ENCODE peak calls at places on chromosomes 2 and 18, in six cellular contexts. Y is K562, I is A549, C is neural crest cell, E is upper lobe of right lung, H is brain microvascular endothelial cell. N is an unnamed sample.

GRCh38 chr2:205053827-205054410 is 508.6 kb downstream of the PARD3B start:
- DNase-seq in Y (peak; percentile 12), I (no peak), C (no peak), E (no peak), H (peak; percentile 15), N (no peak)

GRCh38 chr2:160042054-160042453 is 20.4 kb downstream of the PLA2R1 start:
- DNase-seq in Y (no peak), I (no peak), C (no peak), E (no peak), H (no peak), N (no peak)

GRCh38 chr2:170009209-170009608 is 168.7 kb upstream of the MYO3B start:
- DNase-seq in Y (no peak), I (no peak), C (no peak), E (no peak), H (no peak), N (no peak)

GRCh38 chr2:6576312-6576711 is 289.4 kb downstream of the CMPK2 start:
- DNase-seq in Y (no peak), I (no peak), C (no peak), E (no peak), H (peak; percentile 20), N (no peak)

GRCh38 chr2:39176997-39177396 is 56.1 kb upstream of the SOS1 start:
- DNase-seq in Y (no peak), I (no peak), C (no peak), E (no peak), H (no peak), N (no peak)

GRCh38 chr2:234528410-234529150 is 31.7 kb upstream of the ARL4C start:
- DNase-seq in Y (no peak), I (no peak), C (no peak), E (no peak), H (no peak), N (no peak)

GRCh38 chr2:75157435-75157834 is 41.9 kb downstream of the TACR1 start:
- DNase-seq in Y (no peak), I (peak; percentile 28), C (no peak), E (no peak), H (no peak), N (no peak)

GRCh38 chr2:50743471-50743870 is 288.5 kb downstream of the NRXN1 start:
- DNase-seq in Y (no peak), I (no peak), C (no peak), E (no peak), H (no peak), N (no peak)

GRCh38 chr2:227416669-227417068 is 28.9 kb upstream of the SCYGR1 start:
- DNase-seq in Y (no peak), I (no peak), C (no peak), E (no peak), H (no peak), N (no peak)

GRCh38 chr2:9675369-9676351 is 44.9 kb upstream of the YWHAQ start:
- DNase-seq in Y (no peak), I (peak; percentile 65), C (peak; percentile 32), E (no peak), H (peak; percentile 85), N (no peak)

GRCh38 chr18:49152885-49153284 is 202.1 kb upstream of the SMAD7 start:
- DNase-seq in Y (no peak), I (no peak), C (no peak), E (no peak), H (no peak), N (no peak)

GRCh38 chr2:74138952-74139323 is 8.8 kb downstream of the BOLA3 start:
- DNase-seq in Y (peak; percentile 59), I (no peak), C (no peak), E (no peak), H (no peak), N (peak; percentile 84)

GRCh38 chr2:204024906-204025475 is 88.4 kb downstream of the ICOS start:
- DNase-seq in Y (no peak), I (no peak), C (no peak), E (no peak), H (no peak), N (no peak)

GRCh38 chr2:134452042-134452733 is 198.3 kb downstream of the MGAT5 start:
- DNase-seq in Y (no peak), I (no peak), C (no peak), E (no peak), H (no peak), N (no peak)

GRCh38 chr2:20326163-20326780 is 24.4 kb downstream of the PUM2 start:
- DNase-seq in Y (peak; percentile 51), I (peak; percentile 50), C (peak; percentile 41), E (no peak), H (peak; percentile 64), N (no peak)

GRCh38 chr2:109128466-109129355 is at the start of gene SH3RF3:
- DNase-seq in Y (no peak), I (peak; percentile 24), C (peak; percentile 34), E (peak; percentile 79), H (peak; percentile 36), N (no peak)

GRCh38 chr2:214328941-214329340 is 81.9 kb upstream of the VWC2L start:
- DNase-seq in Y (no peak), I (no peak), C (no peak), E (no peak), H (no peak), N (no peak)

GRCh38 chr18:59724116-59724515 is 26.9 kb upstream of the CCBE1 start:
- DNase-seq in Y (no peak), I (no peak), C (no peak), E (no peak), H (no peak), N (peak; percentile 34)

GRCh38 chr18:3230401-3231334 is 10.9 kb upstream of the MYOM1 start:
- DNase-seq in Y (peak; percentile 37), I (no peak), C (no peak), E (no peak), H (no peak), N (no peak)

GRCh38 chr2:774436-774835 is 97.2 kb upstream of the TMEM18 start:
- DNase-seq in Y (no peak), I (no peak), C (no peak), E (no peak), H (no peak), N (no peak)

GRCh38 chr2:11146076-11146475 is 9.2 kb upstream of the SLC66A3 start:
- DNase-seq in Y (no peak), I (no peak), C (no peak), E (no peak), H (no peak), N (no peak)

GRCh38 chr2:25521665-25522387 is 151.6 kb downstream of the DTNB start:
- DNase-seq in Y (peak; percentile 42), I (peak; percentile 28), C (no peak), E (no peak), H (peak; percentile 55), N (no peak)

GRCh38 chr2:112182581-112183034 is 44.4 kb downstream of the FBLN7 start:
- DNase-seq in Y (no peak), I (no peak), C (no peak), E (no peak), H (no peak), N (peak; percentile 72)

GRCh38 chr2:63047534-63048281 is 2.9 kb upstream of the OTX1 start:
- DNase-seq in Y (no peak), I (no peak), C (peak; percentile 28), E (peak; percentile 65), H (no peak), N (no peak)
- TF ChIP-seq CTCF in Y (no peak), I (no peak), C (peak; percentile 37), E (no peak), H (peak; percentile 23), N (peak; percentile 28)

GRCh38 chr2:131521961-131522781 is 5.5 kb upstream of the CCDC74A start:
- DNase-seq in Y (no peak), I (no peak), C (no peak), E (peak; percentile 54), H (no peak), N (no peak)
- TF ChIP-seq CTCF in Y (no peak), I (no peak), C (no peak), E (no peak), H (no peak), N (no peak)

GRCh38 chr2:28608829-28609400 is 113.1 kb downstream of the PLB1 start:
- DNase-seq in Y (no peak), I (no peak), C (no peak), E (no peak), H (no peak), N (no peak)

GRCh38 chr2:28603821-28604220 is 108.0 kb downstream of the PLB1 start:
- DNase-seq in Y (no peak), I (no peak), C (no peak), E (no peak), H (no peak), N (no peak)

GRCh38 chr2:28604284-28604843 is 108.5 kb downstream of the PLB1 start:
- DNase-seq in Y (no peak), I (no peak), C (no peak), E (no peak), H (no peak), N (no peak)

GRCh38 chr2:28608061-28608828 is 112.4 kb downstream of the PLB1 start:
- DNase-seq in Y (no peak), I (no peak), C (no peak), E (no peak), H (no peak), N (no peak)

GRCh38 chr2:28606986-28607441 is 111.2 kb downstream of the PLB1 start:
- DNase-seq in Y (peak; percentile 20), I (peak; percentile 37), C (no peak), E (no peak), H (no peak), N (no peak)
- TF ChIP-seq CTCF in Y (peak; percentile 62), I (peak; percentile 31), C (no peak), E (no peak), H (peak; percentile 46), N (no peak)

DNA sequence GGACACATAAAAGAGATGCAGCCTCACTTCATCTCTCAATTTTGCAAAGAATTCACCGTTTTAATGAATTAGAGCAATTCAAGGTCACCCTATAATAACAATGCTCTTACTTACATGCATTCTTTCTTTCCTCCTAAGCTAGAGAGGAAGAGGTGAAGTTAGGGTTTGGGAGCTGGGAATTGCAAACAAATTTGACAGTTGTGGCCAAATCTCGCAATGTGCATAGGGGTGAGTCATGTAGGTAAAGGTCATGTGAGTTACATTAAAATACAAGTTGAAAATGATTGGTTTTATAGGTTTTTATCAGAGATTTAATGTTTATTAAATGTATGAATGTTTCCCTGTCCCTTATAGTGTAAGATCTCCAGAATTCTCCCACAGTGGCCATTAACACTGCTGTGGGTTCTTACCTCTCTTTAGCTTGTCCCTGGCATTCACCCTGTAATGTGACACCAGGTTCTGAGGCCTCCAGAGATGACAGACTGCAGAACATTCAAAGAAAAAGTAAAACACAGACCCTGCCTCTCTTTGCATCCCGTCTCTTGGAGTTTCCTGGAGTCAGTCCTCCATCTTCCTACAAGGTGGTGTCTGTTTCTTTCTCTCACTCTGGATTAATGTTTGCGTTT is 53.7 kb upstream of the LGALSL start:
- DNase-seq in Y (no peak), I (no peak), C (no peak), E (no peak), H (no peak), N (peak; percentile 21)
- TF ChIP-seq CTCF in Y (no peak), I (no peak), C (no peak), E (no peak), H (no peak), N (no peak)

N was measured in osteocyte.